ENCODE peak calls at places on chromosomes 3 and 15, in six cellular contexts. W is cardiac fibroblast; Y is CD4-positive, alpha-beta memory T cell; F is neural progenitor cell; R is GM12865; K is colonic mucosa. P is an unnamed sample.

GRCh38 chr15:101159096-101159935 is 92.5 kb downstream of the CHSY1 start:
- DNase-seq in W (no peak), Y (no peak), F (no peak), R (no peak), K (no peak), P (no peak)

GRCh38 chr3:125683067-125683844 is 88.0 kb upstream of the OSBPL11 start:
- DNase-seq in W (no peak), Y (no peak), F (no peak), R (no peak), K (no peak), P (no peak)

GRCh38 chr15:51647128-51647562 is 24.6 kb upstream of the DMXL2 start:
- DNase-seq in W (peak; percentile 64), Y (no peak), F (no peak), R (peak; percentile 11), K (peak; percentile 75), P (peak; percentile 45)

GRCh38 chr3:105647047-105647446 is 221.8 kb downstream of the CBLB start:
- DNase-seq in W (peak; percentile 96), Y (no peak), F (no peak), R (no peak), K (no peak), P (peak; percentile 96)

GRCh38 chr3:43455233-43455632 is 166.6 kb downstream of the ANO10 start:
- DNase-seq in W (peak; percentile 56), Y (no peak), F (no peak), R (no peak), K (no peak), P (peak; percentile 7)

GRCh38 chr15:28942046-28942445 is 56.3 kb downstream of the APBA2 start:
- DNase-seq in W (no peak), Y (no peak), F (no peak), R (no peak), K (no peak), P (no peak)

GRCh38 chr3:74469713-74470112 is 144.7 kb downstream of the CNTN3 start:
- DNase-seq in W (no peak), Y (no peak), F (no peak), R (no peak), K (no peak), P (no peak)

GRCh38 chr3:25812644-25813043 is 22.8 kb downstream of the OXSM start:
- DNase-seq in W (no peak), Y (no peak), F (no peak), R (no peak), K (no peak), P (no peak)

GRCh38 chr3:197031315-197032285 is 2.0 kb upstream of the MELTF start:
- DNase-seq in W (peak; percentile 99), Y (no peak), F (no peak), R (peak; percentile 53), K (peak; percentile 88), P (peak; percentile 98)

GRCh38 chr3:40546811-40547210 is 22.1 kb downstream of the ZNF621 start:
- DNase-seq in W (peak; percentile 83), Y (no peak), F (peak; percentile 12), R (no peak), K (no peak), P (peak; percentile 61)

GRCh38 chr3:179266701-179267211 is 15.8 kb upstream of the KCNMB3 start:
- DNase-seq in W (no peak), Y (no peak), F (no peak), R (peak; percentile 47), K (no peak), P (no peak)

GRCh38 chr15:63195257-63196023 is 6.0 kb downstream of the RAB8B start:
- DNase-seq in W (no peak), Y (no peak), F (no peak), R (no peak), K (no peak), P (no peak)

GRCh38 chr15:48533982-48534381 is 111.5 kb downstream of the FBN1 start:
- DNase-seq in W (no peak), Y (no peak), F (no peak), R (no peak), K (no peak), P (no peak)

GRCh38 chr3:172550347-172550943 is 27.2 kb upstream of the TNFSF10 start:
- DNase-seq in W (peak; percentile 88), Y (no peak), F (no peak), R (peak; percentile 35), K (peak; percentile 17), P (peak; percentile 92)

GRCh38 chr3:15361494-15362214 is 29.3 kb upstream of the SH3BP5 start:
- DNase-seq in W (peak; percentile 65), Y (no peak), F (peak; percentile 66), R (peak; percentile 95), K (no peak), P (peak; percentile 60)

GRCh38 chr3:135020181-135020580 is 225.1 kb downstream of the EPHB1 start:
- DNase-seq in W (no peak), Y (no peak), F (no peak), R (no peak), K (no peak), P (no peak)

GRCh38 chr3:43505351-43505750 is 116.5 kb downstream of the ANO10 start:
- DNase-seq in W (peak; percentile 48), Y (no peak), F (no peak), R (no peak), K (no peak), P (no peak)

GRCh38 chr3:70248856-70249255 is 63.6 kb downstream of the MDFIC2 start:
- DNase-seq in W (no peak), Y (no peak), F (no peak), R (no peak), K (no peak), P (no peak)

GRCh38 chr3:136804813-136805212 is 14.1 kb upstream of the SLC35G2 start:
- DNase-seq in W (no peak), Y (no peak), F (no peak), R (no peak), K (no peak), P (no peak)

GRCh38 chr15:99057697-99058420 is 47.0 kb upstream of the SYNM start:
- DNase-seq in W (no peak), Y (no peak), F (no peak), R (peak; percentile 78), K (no peak), P (no peak)

GRCh38 chr15:56877591-56877990 is 40.9 kb upstream of the TCF12 start:
- DNase-seq in W (peak; percentile 69), Y (no peak), F (no peak), R (no peak), K (no peak), P (no peak)

GRCh38 chr15:52789601-52790165 is 453 bp downstream of the ONECUT1 start:
- DNase-seq in W (no peak), Y (no peak), F (peak; percentile 64), R (peak; percentile 32), K (no peak), P (no peak)

GRCh38 chr15:47432831-47433230 is 284.5 kb upstream of the SEMA6D start:
- DNase-seq in W (peak; percentile 60), Y (no peak), F (no peak), R (no peak), K (no peak), P (no peak)

GRCh38 chr15:85073556-85074194 is 92.0 kb downstream of the PDE8A start:
- DNase-seq in W (peak; percentile 17), Y (no peak), F (no peak), R (no peak), K (no peak), P (peak; percentile 22)

GRCh38 chr15:58632789-58633188 is 116.7 kb downstream of the ADAM10 start:
- DNase-seq in W (peak; percentile 88), Y (no peak), F (no peak), R (no peak), K (no peak), P (no peak)

GRCh38 chr15:39124925-39125625 is 455.8 kb upstream of the THBS1 start:
- DNase-seq in W (peak; percentile 39), Y (no peak), F (no peak), R (no peak), K (no peak), P (no peak)

GRCh38 chr3:10437995-10438901 is 67.1 kb downstream of the ATP2B2 start:
- DNase-seq in W (peak; percentile 38), Y (no peak), F (no peak), R (no peak), K (no peak), P (peak; percentile 96)

GRCh38 chr3:77247063-77247462 is 207.2 kb downstream of the ROBO2 start:
- DNase-seq in W (no peak), Y (no peak), F (no peak), R (no peak), K (no peak), P (peak; percentile 24)

DNA sequence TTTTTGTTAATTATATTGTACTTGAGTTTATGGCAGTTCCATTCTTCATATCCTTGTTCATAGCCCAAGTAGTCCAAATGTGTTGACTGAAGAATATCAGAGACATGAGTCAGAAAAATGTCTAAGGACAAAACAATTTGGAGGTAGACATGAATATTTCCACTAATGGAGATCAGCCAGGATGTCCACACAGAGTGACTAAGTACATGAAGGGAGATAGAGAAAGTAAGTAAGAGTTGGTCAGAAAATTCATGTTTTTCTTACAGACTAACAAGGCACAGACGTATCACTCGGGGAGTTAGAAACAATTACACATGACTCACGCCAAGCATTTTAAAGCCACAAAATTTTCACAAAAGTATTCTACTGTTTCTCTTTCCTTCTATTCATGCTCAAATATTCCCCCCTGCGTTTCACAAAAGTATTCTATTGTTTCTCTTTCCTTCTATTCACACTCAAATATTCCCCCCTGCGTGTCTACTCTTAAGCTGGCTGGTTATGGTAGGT is 648.9 kb upstream of the CCDC54 start:
- DNase-seq in W (peak; percentile 99), Y (no peak), F (no peak), R (no peak), K (no peak), P (peak; percentile 94)
- H3K4me3 ChIP-seq in W (no peak overlapping the region), Y (no peak overlapping the region), F (no peak overlapping the region), R (no peak overlapping the region), K (no peak overlapping the region), P (peak overlapping the region; percentile 18)

GRCh38 chr3:24160424-24160823 is 215.3 kb downstream of the NR1D2 start:
- DNase-seq in W (no peak), Y (no peak), F (peak; percentile 59), R (no peak), K (no peak), P (no peak)
- H3K4me3 ChIP-seq in W (no peak overlapping the region), Y (no peak overlapping the region), F (no peak overlapping the region), R (no peak overlapping the region), K (no peak overlapping the region), P (no peak overlapping the region)

GRCh38 chr15:67126551-67127333 is 61.3 kb downstream of the SMAD3 start:
- DNase-seq in W (peak; percentile 58), Y (no peak), F (no peak), R (no peak), K (peak; percentile 55), P (no peak)
- H3K4me3 ChIP-seq in W (no peak overlapping the region), Y (no peak overlapping the region), F (no peak overlapping the region), R (no peak overlapping the region), K (no peak overlapping the region), P (no peak overlapping the region)

DNA sequence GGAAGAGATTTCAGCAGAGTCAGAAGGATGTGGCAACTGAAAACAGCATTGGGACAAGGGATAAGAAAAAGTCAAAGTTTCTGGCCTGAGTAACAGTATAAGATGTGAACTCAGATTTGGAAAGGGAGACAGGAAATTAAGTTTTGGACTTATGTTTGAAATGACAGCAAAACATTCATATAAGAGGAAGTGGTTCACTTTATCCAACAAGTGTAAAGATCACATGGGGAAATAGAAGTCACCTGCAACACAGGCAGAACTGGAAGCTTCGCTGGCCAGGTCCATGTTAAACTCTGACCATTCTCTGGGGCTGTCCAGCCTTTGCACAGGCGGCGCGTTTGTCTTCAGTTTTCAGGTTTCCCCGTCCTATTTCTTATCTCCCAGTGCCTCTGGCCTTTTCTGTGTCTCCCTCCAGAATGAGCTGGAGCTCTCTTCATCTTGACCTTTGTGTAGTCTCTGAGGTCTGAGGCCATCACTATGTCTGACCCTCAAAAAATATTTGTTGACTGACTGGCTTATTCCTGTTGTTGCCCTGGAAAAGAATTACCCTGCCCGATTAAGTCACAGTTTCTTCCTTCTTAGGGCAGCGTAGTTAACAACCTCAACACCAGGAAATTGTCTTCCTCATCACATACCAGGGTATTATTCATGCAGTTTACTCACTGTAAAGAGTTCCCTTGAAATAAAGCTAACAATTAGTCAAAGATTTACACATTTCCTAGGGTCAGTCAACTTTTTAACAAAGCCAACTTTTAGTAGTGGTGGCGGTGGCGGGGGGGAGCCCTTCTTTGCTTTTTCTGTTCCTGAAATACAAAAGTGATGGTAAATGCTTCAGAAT is 1.0 kb upstream of the RASA2 start:
- DNase-seq in W (peak; percentile 90), Y (no peak), F (peak; percentile 19), R (no peak), K (peak; percentile 64), P (peak; percentile 47)
- H3K4me3 ChIP-seq in W (peak overlapping the region; percentile 48), Y (peak overlapping the region; percentile 53), F (peak overlapping the region; percentile 43), R (no peak overlapping the region), K (peak overlapping the region; percentile 41), P (no peak overlapping the region)

P was measured in brain microvascular endothelial cell.